ENCODE peak calls at places on chromosomes 7 and 10, in six cellular contexts. Q is nephron progenitor cell; K is neural progenitor cell; N is CD8-positive, alpha-beta T cell; P is endothelial cell; B is GM23338. J is an unnamed sample.

GRCh38 chr10:132476146-132477065 is 61.2 kb upstream of the INPP5A start:
- DNase-seq in Q (peak; percentile 7), K (no peak), N (no peak), P (no peak), B (no peak), J (no peak)

GRCh38 chr10:34010891-34011290 is 676.4 kb upstream of the NRP1 start:
- DNase-seq in Q (no peak), K (no peak), N (no peak), P (no peak), B (no peak), J (no peak)

GRCh38 chr10:126421745-126422144 is 33.5 kb upstream of the ADAM12 start:
- DNase-seq in Q (no peak), K (no peak), N (no peak), P (no peak), B (no peak), J (no peak)

GRCh38 chr10:89531359-89531758 is 4.0 kb downstream of the SLC16A12 start:
- DNase-seq in Q (no peak), K (no peak), N (no peak), P (no peak), B (no peak), J (no peak)

GRCh38 chr10:110387983-110388681 is 83.4 kb upstream of the SMNDC1 start:
- DNase-seq in Q (no peak), K (no peak), N (no peak), P (no peak), B (no peak), J (no peak)

GRCh38 chr10:69406302-69406811 is 10.4 kb downstream of the TACR2 start:
- DNase-seq in Q (peak; percentile 29), K (no peak), N (no peak), P (no peak), B (peak; percentile 47), J (no peak)

GRCh38 chr7:87231715-87232114 is 12.2 kb upstream of the TMEM243 start:
- DNase-seq in Q (no peak), K (no peak), N (no peak), P (no peak), B (no peak), J (no peak)

GRCh38 chr10:101286248-101287046 is 57.2 kb upstream of the LBX1 start:
- DNase-seq in Q (no peak), K (no peak), N (no peak), P (no peak), B (no peak), J (no peak)

GRCh38 chr7:105024734-105025133 is 10.7 kb downstream of the KMT2E start:
- DNase-seq in Q (no peak), K (no peak), N (no peak), P (no peak), B (no peak), J (no peak)

GRCh38 chr10:123643315-123643714 is 22.8 kb upstream of the GPR26 start:
- DNase-seq in Q (no peak), K (no peak), N (no peak), P (no peak), B (peak; percentile 51), J (no peak)

GRCh38 chr7:78176186-78176585 is 377.6 kb downstream of the PHTF2 start:
- DNase-seq in Q (no peak), K (no peak), N (no peak), P (no peak), B (no peak), J (no peak)

GRCh38 chr10:70190581-70190980 is 20.3 kb upstream of the SAR1A start:
- DNase-seq in Q (no peak), K (no peak), N (no peak), P (no peak), B (no peak), J (no peak)

GRCh38 chr7:2934984-2935740 is 91.1 kb upstream of the GNA12 start:
- DNase-seq in Q (no peak), K (no peak), N (no peak), P (no peak), B (no peak), J (no peak)

GRCh38 chr7:16921644-16922257 is 40.0 kb upstream of the AGR3 start:
- DNase-seq in Q (no peak), K (peak; percentile 42), N (no peak), P (no peak), B (no peak), J (no peak)

GRCh38 chr7:107606303-107606702 is 26.3 kb downstream of the BCAP29 start:
- DNase-seq in Q (no peak), K (no peak), N (no peak), P (no peak), B (no peak), J (no peak)

GRCh38 chr10:115125505-115125904 is 32.3 kb downstream of the ATRNL1 start:
- DNase-seq in Q (no peak), K (no peak), N (no peak), P (no peak), B (no peak), J (no peak)

GRCh38 chr10:96695366-96695765 is 24.9 kb downstream of the PIK3AP1 start:
- DNase-seq in Q (no peak), K (no peak), N (no peak), P (no peak), B (no peak), J (no peak)

GRCh38 chr7:46633816-46634215 is 712.7 kb upstream of the IGFBP3 start:
- DNase-seq in Q (no peak), K (no peak), N (no peak), P (no peak), B (no peak), J (no peak)

GRCh38 chr10:490891-491571 is 198.4 kb downstream of the DIP2C start:
- DNase-seq in Q (no peak), K (no peak), N (no peak), P (peak; percentile 19), B (peak; percentile 44), J (no peak)

GRCh38 chr10:104521901-104522827 is 118.9 kb upstream of the SORCS3 start:
- DNase-seq in Q (no peak), K (no peak), N (no peak), P (no peak), B (no peak), J (no peak)

GRCh38 chr10:84348431-84348830 is 20.0 kb downstream of the CCSER2 start:
- DNase-seq in Q (no peak), K (no peak), N (no peak), P (no peak), B (no peak), J (no peak)

GRCh38 chr7:16559497-16560223 is 33.0 kb downstream of the LRRC72 start:
- DNase-seq in Q (no peak), K (no peak), N (no peak), P (no peak), B (no peak), J (no peak)

GRCh38 chr10:30433286-30433778 is 652 bp upstream of the MAP3K8 start:
- DNase-seq in Q (peak; percentile 80), K (peak; percentile 94), N (peak; percentile 42), P (peak; percentile 67), B (peak; percentile 87), J (no peak)

GRCh38 chr10:34721201-34721840 is 93.8 kb downstream of the PARD3 start:
- DNase-seq in Q (no peak), K (no peak), N (no peak), P (no peak), B (no peak), J (no peak)

GRCh38 chr10:132422169-132422691 is 25.2 kb downstream of the PWWP2B start:
- DNase-seq in Q (no peak), K (no peak), N (no peak), P (no peak), B (no peak), J (peak; percentile 67)

GRCh38 chr7:133676805-133677370 is 424.0 kb downstream of the EXOC4 start:
- DNase-seq in Q (no peak), K (no peak), N (no peak), P (no peak), B (no peak), J (no peak)
- TF ChIP-seq CTCF in Q (no peak), K (no peak), N (no peak), P (no peak), B (no peak), J (no peak)

DNA sequence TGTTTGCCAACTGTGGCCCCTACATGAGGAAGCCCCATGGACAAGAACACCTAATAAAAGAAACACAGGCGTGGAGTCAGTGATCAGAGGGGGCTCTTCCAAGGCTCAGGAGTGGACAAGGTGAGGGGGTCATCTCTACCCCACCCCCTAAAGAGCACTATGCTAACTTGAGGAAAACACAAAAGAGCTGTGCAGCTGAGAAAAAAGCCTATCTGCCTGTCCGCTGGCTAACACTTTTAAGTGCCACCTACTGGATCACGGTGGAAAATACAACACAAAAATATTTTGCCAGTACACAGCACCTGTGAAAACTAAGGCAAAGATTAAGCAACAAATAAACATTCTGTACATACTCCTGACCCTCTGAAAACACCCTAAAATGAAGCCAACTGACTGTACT is 53.1 kb upstream of the COBL start:
- DNase-seq in Q (no peak), K (peak; percentile 56), N (no peak), P (peak; percentile 28), B (peak; percentile 60), J (no peak)
- TF ChIP-seq CTCF in Q (peak; percentile 36), K (peak; percentile 61), N (no peak), P (peak; percentile 46), B (peak; percentile 60), J (no peak)

GRCh38 chr7:149669121-149669818 is 104.1 kb downstream of the ZNF467 start:
- DNase-seq in Q (no peak), K (no peak), N (no peak), P (no peak), B (peak; percentile 60), J (no peak)
- TF ChIP-seq CTCF in Q (peak; percentile 22), K (peak; percentile 46), N (peak; percentile 55), P (peak; percentile 48), B (peak; percentile 50), J (no peak)

GRCh38 chr10:3229815-3230214 is 57.2 kb upstream of the PITRM1 start:
- DNase-seq in Q (no peak), K (no peak), N (no peak), P (no peak), B (no peak), J (no peak)

GRCh38 chr10:3228610-3228945 is 56.0 kb upstream of the PITRM1 start:
- DNase-seq in Q (no peak), K (no peak), N (no peak), P (no peak), B (no peak), J (no peak)

GRCh38 chr10:3235395-3235794 is 62.8 kb upstream of the PITRM1 start:
- DNase-seq in Q (no peak), K (no peak), N (no peak), P (no peak), B (no peak), J (no peak)

GRCh38 chr10:3233486-3233990 is 61.0 kb upstream of the PITRM1 start:
- DNase-seq in Q (no peak), K (no peak), N (no peak), P (no peak), B (no peak), J (no peak)

DNA sequence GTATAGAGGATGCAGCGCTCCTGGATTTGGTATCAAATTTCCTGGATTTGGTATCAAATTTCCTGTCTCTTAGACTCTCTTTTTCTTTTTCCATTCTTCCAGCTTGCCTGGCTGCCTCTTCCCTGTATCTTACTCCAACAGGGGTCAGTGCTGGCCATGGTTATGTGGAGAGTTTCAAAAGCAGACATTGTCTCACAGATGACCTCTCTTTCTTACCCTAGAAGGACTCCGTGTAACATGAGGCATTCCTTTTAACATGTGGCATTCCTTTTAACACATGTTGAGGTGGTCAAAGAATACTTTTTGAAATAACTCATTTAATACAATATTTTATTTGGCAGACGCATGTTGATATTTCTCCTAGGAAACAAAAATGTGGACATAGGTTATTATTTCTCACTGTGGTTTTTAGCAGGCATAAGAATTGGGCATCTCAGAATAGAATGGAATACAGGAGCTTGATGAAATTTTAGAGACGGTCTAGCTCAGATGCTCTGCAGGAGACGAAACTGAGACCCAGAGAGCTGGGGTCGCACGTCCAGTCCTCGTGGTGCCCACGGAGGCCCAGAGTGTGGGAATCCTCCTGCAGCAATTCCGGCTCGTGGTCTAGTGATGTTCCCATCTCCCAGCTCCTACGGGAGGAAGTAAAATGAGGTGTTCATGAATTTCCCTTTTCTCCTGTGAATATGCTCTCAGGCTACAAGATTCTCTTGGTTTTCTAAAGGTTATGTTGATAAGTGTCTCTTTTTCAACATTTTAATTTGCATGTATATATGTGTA is 59.6 kb upstream of the PITRM1 start:
- DNase-seq in Q (no peak), K (no peak), N (no peak), P (no peak), B (peak; percentile 43), J (no peak)
- TF ChIP-seq CTCF in Q (no peak), K (peak; percentile 30), N (no peak), P (no peak), B (peak; percentile 57), J (no peak)